ENCODE peak calls at places on chromosomes 5 and 9, in seven cellular contexts. D is GM12878, B is K562, T is gastrocnemius medialis, G is A549, J is IMR-90, W is heart left ventricle. H is an unnamed sample.

GRCh38 chr9:128022886-128023285 is 42.1 kb upstream of the EEIG1 start:
- ATAC-seq in W (no peak), J (peak; percentile 35), D (no peak), B (no peak), G (peak; percentile 45), T (no peak), H (no peak)

GRCh38 chr5:118968925-118969375 is 19.4 kb downstream of the DTWD2 start:
- ATAC-seq in J (peak; percentile 63), B (peak; percentile 59), T (no peak), G (no peak), W (peak; percentile 71), D (no peak), H (peak; percentile 43)

GRCh38 chr5:39648539-39649200 is 223.9 kb upstream of the DAB2 start:
- ATAC-seq in D (peak; percentile 43), B (peak; percentile 48), W (no peak), G (peak; percentile 65), T (no peak), J (no peak), H (no peak)

GRCh38 chr5:119302449-119302848 is 53.4 kb upstream of the TNFAIP8 start:
- ATAC-seq in B (no peak), T (no peak), G (no peak), W (no peak), D (no peak), J (no peak), H (no peak)

GRCh38 chr9:74449060-74449459 is 48.1 kb upstream of the RORB start:
- ATAC-seq in G (no peak), T (no peak), D (no peak), B (no peak), J (no peak), W (no peak), H (no peak)

GRCh38 chr5:127810707-127811106 is 107.5 kb downstream of the CCDC192 start:
- ATAC-seq in J (no peak), D (no peak), T (no peak), G (no peak), B (no peak), W (no peak), H (no peak)

GRCh38 chr5:10424124-10424731 is 17.5 kb upstream of the ROPN1L start:
- ATAC-seq in B (peak; percentile 77), W (peak; percentile 65), D (peak; percentile 81), G (peak; percentile 91), T (no peak), J (peak; percentile 33), H (no peak)

GRCh38 chr5:150303660-150304411 is 1.1 kb upstream of the ARSI start:
- ATAC-seq in B (no peak), W (peak; percentile 10), J (no peak), T (no peak), G (no peak), D (no peak), H (peak; percentile 34)

GRCh38 chr5:149404746-149405549 is 25.9 kb upstream of the IL17B start:
- ATAC-seq in W (no peak), D (no peak), J (peak; percentile 44), B (peak; percentile 51), G (peak; percentile 74), T (no peak), H (no peak)

GRCh38 chr5:74316064-74316586 is 324.4 kb downstream of the ENC1 start:
- ATAC-seq in D (peak; percentile 89), J (peak; percentile 96), B (no peak), W (no peak), G (peak; percentile 96), T (peak; percentile 54), H (no peak)

GRCh38 chr9:32703635-32704034 is 68.2 kb upstream of the TAF1L start:
- ATAC-seq in G (peak; percentile 78), W (no peak), J (no peak), D (peak; percentile 31), T (no peak), B (peak; percentile 65), H (no peak)

GRCh38 chr5:151023651-151024050 is 3.3 kb downstream of the GPX3 start:
- ATAC-seq in W (peak; percentile 52), D (no peak), B (peak; percentile 19), J (no peak), T (peak; percentile 41), G (no peak), H (peak; percentile 8)

GRCh38 chr5:146072595-146072994 is 32.8 kb downstream of the PLAC8L1 start:
- ATAC-seq in T (peak; percentile 54), J (no peak), G (no peak), B (no peak), D (no peak), W (peak; percentile 68), H (no peak)

GRCh38 chr5:132073231-132074013 is at the start of gene CSF2:
- ATAC-seq in J (peak; percentile 28), T (no peak), W (no peak), G (peak; percentile 44), B (no peak), D (peak; percentile 35), H (no peak)

GRCh38 chr9:88173378-88173999 is 35.2 kb upstream of the SPATA31C2 start:
- ATAC-seq in G (peak; percentile 85), D (peak; percentile 52), J (peak; percentile 65), T (no peak), B (peak; percentile 84), W (peak; percentile 71), H (no peak)

GRCh38 chr5:92492908-92493307 is 1088.1 kb downstream of the NR2F1-AS1 start:
- ATAC-seq in G (no peak), D (no peak), T (no peak), J (no peak), B (no peak), W (no peak), H (no peak)

GRCh38 chr5:71955718-71956117 is 151.6 kb upstream of the MAP1B start:
- ATAC-seq in J (no peak), B (peak; percentile 43), T (no peak), W (no peak), D (no peak), G (no peak), H (no peak)

GRCh38 chr5:151155149-151155776 is 2.3 kb downstream of the ANXA6 start:
- ATAC-seq in G (no peak), T (no peak), J (no peak), W (no peak), D (peak; percentile 28), B (no peak), H (no peak)

GRCh38 chr5:124979174-124979573 is 232.7 kb upstream of the ZNF608 start:
- ATAC-seq in G (peak; percentile 54), W (no peak), D (no peak), T (no peak), J (peak; percentile 78), B (no peak), H (no peak)

GRCh38 chr5:171207256-171207866 is 101.7 kb upstream of the TLX3 start:
- ATAC-seq in J (peak; percentile 79), W (no peak), G (peak; percentile 77), D (peak; percentile 54), B (peak; percentile 76), T (no peak), H (no peak)

GRCh38 chr5:24272735-24273134 is 372.0 kb downstream of the CDH10 start:
- ATAC-seq in B (no peak), J (no peak), T (no peak), G (no peak), W (no peak), D (peak; percentile 38), H (no peak)

GRCh38 chr9:108831496-108832178 is 24.1 kb downstream of the ACTL7B start:
- ATAC-seq in T (no peak), W (no peak), J (no peak), G (no peak), B (no peak), D (no peak), H (no peak)

GRCh38 chr5:15834596-15835245 is 334.7 kb downstream of the FBXL7 start:
- ATAC-seq in D (no peak), B (no peak), W (no peak), T (no peak), J (peak; percentile 85), G (peak; percentile 45), H (no peak)

DNA sequence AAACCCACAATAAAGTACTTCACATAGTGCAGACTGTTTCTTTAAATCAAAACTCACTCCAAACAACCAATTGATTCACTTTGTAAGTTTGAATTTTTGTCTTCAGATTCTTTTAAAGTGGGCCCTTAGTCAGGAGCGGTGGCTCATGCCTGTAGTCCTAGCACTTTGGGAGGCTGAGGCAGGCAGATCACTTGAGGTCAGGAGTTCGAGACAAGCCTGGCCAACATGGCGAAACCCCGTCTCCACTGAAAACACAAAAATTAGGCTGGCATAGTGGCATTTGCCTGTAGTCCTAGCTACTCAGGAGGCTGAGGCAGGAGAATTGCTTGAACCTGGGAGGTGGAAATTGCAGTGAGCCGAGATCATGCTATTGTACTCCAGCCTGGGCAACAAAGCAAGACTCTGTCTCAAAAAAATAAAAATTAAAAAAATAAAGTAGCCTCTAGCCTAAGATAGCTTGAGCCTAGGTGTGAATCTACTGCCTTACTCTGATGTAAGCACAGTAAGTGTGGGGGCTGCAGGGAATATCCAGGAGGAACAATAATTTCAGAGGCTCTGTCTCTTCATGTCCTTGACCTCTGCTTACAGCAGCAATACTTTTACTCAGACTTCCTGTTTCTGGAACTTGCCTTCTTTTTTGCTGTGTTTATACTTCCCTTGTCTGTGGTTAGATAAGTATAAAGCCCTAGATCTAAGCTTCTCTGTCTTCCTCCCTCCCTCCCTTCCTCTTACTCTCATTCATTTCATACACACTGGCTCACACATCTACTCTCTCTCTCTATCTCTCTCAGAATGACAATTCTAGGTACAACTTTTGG is at the start of gene IL7R:
- ATAC-seq in W (no peak), G (no peak), J (peak; percentile 56), T (no peak), B (no peak), D (peak; percentile 49), H (no peak)
- TF ChIP-seq POLR2A in W (no peak), G (no peak), J (peak; percentile 29), T (no peak), B (no peak), D (no peak), H (no peak)

GRCh38 chr9:72871685-72872084 is 81.2 kb downstream of the ALDH1A1 start:
- ATAC-seq in W (no peak), T (no peak), J (peak; percentile 37), B (peak; percentile 40), D (no peak), G (peak; percentile 43), H (peak; percentile 25)
- TF ChIP-seq POLR2A in W (no peak), T (no peak), J (no peak), B (no peak), D (no peak), G (no peak), H (no peak)

GRCh38 chr9:136618578-136619547 is 43.9 kb upstream of the EGFL7 start:
- ATAC-seq in J (no peak), T (no peak), G (no peak), W (peak; percentile 1), D (peak; percentile 80), B (no peak), H (peak; percentile 12)
- TF ChIP-seq POLR2A in J (no peak), T (no peak), G (no peak), W (no peak), D (no peak), B (no peak), H (no peak)

DNA sequence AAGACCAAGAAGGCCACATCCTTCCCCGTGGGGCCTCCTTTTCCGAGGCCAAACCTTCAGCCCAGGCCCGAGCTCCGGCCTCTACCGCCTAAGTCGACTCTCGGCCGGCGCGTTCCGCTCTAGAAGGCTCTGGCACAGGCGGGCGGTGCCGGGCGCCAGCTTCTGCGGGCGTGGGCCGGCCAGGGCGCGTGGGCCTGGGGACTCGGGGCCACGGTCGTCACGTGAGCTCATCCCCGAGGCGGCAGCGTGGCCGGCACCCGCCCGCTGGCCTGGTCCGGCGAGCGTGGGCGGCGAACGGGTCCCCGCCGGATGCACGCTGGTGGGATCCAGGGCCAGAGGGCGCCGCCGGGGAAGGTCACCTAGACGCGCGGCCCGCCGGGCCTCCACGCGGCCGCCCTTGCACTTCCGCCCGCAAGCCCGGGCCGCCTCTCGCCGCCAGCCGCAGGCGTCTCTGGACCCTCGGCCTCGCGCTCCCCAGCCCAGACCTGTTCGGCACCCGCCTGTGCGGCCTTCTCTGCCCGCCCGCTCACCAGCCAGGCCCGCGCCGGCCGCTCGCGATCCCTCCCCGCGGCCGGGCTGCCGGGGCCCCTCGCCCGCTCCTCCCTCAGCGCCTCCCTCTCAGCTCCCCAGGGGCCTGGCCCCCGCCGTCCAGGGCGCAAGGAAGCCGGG is 684 bp downstream of the VDAC1 start:
- ATAC-seq in B (peak; percentile 45), T (peak; percentile 27), D (peak; percentile 43), J (peak; percentile 10), W (peak; percentile 20), G (peak; percentile 21), H (peak; percentile 43)
- TF ChIP-seq POLR2A in B (peak; percentile 35), T (no peak), D (peak; percentile 61), J (peak; percentile 66), W (no peak), G (no peak), H (no peak)

H was measured in gastroesophageal sphincter.